ENCODE peak calls at places on chromosome 11, in four cellular contexts. H, O, F and V are unnamed samples.

GRCh38 chr11:30150425-30150824 is 80.4 kb upstream of the FSHB start:
- DNase-seq in H (peak; percentile 11), O (no peak), F (no peak), V (no peak)

GRCh38 chr11:116578971-116579687 is 193.7 kb downstream of the BUD13 start:
- DNase-seq in H (peak; percentile 89), O (peak; percentile 55), F (peak; percentile 52), V (no peak)

GRCh38 chr11:12577746-12578644 is 96.2 kb upstream of the TEAD1 start:
- DNase-seq in H (peak; percentile 63), O (no peak), F (peak; percentile 60), V (no peak)

GRCh38 chr11:102085864-102086551 is 24.2 kb upstream of the YAP1 start:
- DNase-seq in H (no peak), O (no peak), F (no peak), V (no peak)

GRCh38 chr11:26905368-26905767 is 88.5 kb upstream of the FIBIN start:
- DNase-seq in H (peak; percentile 13), O (no peak), F (peak; percentile 12), V (no peak)

GRCh38 chr11:60777572-60777971 is 7.6 kb upstream of the MS4A10 start:
- DNase-seq in H (no peak), O (no peak), F (no peak), V (no peak)

GRCh38 chr11:57741132-57742086 is at the start of gene SELENOH:
- DNase-seq in H (peak; percentile 99), O (peak; percentile 93), F (peak; percentile 99), V (peak; percentile 85)

GRCh38 chr11:130554241-130555055 is 106.0 kb downstream of the ADAMTS15 start:
- DNase-seq in H (no peak), O (no peak), F (no peak), V (no peak)

GRCh38 chr11:31958086-31958735 is 132.7 kb upstream of the RCN1 start:
- DNase-seq in H (peak; percentile 82), O (peak; percentile 57), F (peak; percentile 93), V (peak; percentile 17)

GRCh38 chr11:80350541-80350940 is 909.7 kb upstream of the TENM4 start:
- DNase-seq in H (no peak), O (no peak), F (no peak), V (no peak)

GRCh38 chr11:134947556-134947955 is 535.5 kb upstream of the B3GAT1 start:
- DNase-seq in H (no peak), O (no peak), F (no peak), V (no peak)

GRCh38 chr11:72338741-72339140 is 94.8 kb upstream of the PHOX2A start:
- DNase-seq in H (no peak), O (no peak), F (no peak), V (no peak)

GRCh38 chr11:126417463-126417862 is 62.0 kb downstream of the ST3GAL4 start:
- DNase-seq in H (no peak), O (no peak), F (no peak), V (no peak)

GRCh38 chr11:6926208-6927029 is at the start of gene ZNF215:
- DNase-seq in H (peak; percentile 97), O (peak; percentile 30), F (peak; percentile 96), V (no peak)

GRCh38 chr11:100682247-100682969 is 4.7 kb upstream of the ARHGAP42 start:
- DNase-seq in H (peak; percentile 51), O (no peak), F (peak; percentile 56), V (no peak)

GRCh38 chr11:121265586-121265985 is 27.0 kb upstream of the SC5D start:
- DNase-seq in H (no peak), O (peak; percentile 45), F (no peak), V (no peak)

DNA sequence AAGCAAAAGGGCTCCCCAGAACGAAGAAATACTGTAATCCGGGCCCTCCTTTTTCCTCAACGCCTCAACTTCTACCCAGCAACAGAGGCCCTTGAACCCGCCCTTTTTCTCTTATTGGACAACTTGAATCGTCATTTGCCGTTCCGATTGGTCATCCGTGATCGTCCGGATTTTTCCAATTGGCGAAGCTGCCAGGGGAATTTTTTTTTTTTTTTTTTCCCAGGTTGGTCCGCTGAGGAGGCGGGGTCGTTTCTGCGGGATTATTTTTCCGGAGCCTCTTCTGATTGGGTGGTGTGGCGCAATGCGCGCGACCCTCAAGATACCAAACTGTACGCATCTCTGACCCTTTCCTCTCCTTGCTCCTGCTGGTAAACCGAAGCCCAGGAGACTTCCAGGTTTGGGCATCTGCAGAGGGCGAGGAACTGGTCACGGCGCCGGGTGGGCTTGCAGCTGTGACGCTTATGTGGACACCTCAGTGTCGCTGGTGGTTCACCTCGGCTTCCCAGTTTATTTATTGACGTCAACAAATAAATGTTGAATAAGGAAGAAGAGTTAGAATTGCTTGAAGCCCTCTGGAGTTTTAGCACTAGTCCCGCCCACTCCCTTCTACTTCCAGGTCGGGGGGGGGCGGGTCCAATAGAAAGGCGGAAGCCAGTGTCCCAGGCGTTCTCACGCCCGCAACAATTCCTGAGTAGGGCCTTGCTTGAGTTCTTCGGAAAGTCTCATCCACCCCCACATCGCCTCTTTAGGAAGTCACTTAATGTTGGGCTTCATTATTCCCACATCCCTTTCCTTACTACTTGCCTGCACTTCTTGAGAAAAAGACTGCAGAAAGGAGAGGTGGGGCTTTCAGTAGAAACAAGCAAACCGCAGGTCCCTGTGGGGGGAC is at the start of gene TTC9C:
- DNase-seq in H (peak; percentile 99), O (peak; percentile 81), F (peak; percentile 99), V (peak; percentile 95)
- H3K4me1 ChIP-seq in H (peaks cover 3% of the 10 kb centered on the region), O (no peaks in the 10 kb centered on the region), F (peaks cover 24% of the 10 kb centered on the region), V (peaks cover 43% of the 10 kb centered on the region)

GRCh38 chr11:67630943-67631331 is 1.2 kb upstream of the NUDT8 start:
- DNase-seq in H (no peak), O (no peak), F (no peak), V (no peak)
- H3K36me3 ChIP-seq in H (no peaks in the 10 kb centered on the region), O (no peaks in the 10 kb centered on the region), F (no peaks in the 10 kb centered on the region), V (no peaks in the 10 kb centered on the region)

GRCh38 chr11:16867097-16867496 is 128.7 kb downstream of the C11orf58 start:
- DNase-seq in H (peak; percentile 57), O (no peak), F (no peak), V (no peak)
- H3K4me1 ChIP-seq in H (no peaks in the 10 kb centered on the region), O (no peaks in the 10 kb centered on the region), F (peaks cover 4% of the 10 kb centered on the region), V (no peaks in the 10 kb centered on the region)

GRCh38 chr11:61851900-61852295 is 23.8 kb downstream of the FADS2 start:
- DNase-seq in H (no peak), O (no peak), F (no peak), V (no peak)

GRCh38 chr11:61847914-61848581 is 19.9 kb downstream of the FADS2 start:
- DNase-seq in H (no peak), O (no peak), F (no peak), V (no peak)

GRCh38 chr11:61851128-61851899 is 23.2 kb downstream of the FADS2 start:
- DNase-seq in H (no peak), O (no peak), F (no peak), V (no peak)

GRCh38 chr11:61848631-61849030 is 20.5 kb downstream of the FADS2 start:
- DNase-seq in H (no peak), O (no peak), F (no peak), V (no peak)

DNA sequence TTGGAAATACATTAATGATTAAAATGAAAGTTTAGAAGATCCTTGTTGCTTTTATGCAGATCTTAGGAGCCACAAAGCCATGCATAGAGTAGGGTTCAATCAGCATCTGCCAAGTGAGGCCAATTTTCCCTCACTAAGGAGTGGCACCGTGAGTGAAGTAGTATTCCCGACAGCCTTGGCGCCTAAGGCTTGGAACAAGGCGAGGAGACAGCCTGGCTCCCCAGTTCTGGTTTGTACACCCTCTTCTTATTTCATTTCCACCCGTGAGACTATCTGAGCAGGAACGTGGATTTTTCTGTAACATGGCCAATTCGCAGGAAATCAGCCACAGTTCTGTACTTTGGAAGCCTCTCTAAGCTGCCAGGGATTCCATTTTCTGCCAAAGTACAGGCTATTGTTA is 22.6 kb downstream of the FADS2 start:
- DNase-seq in H (no peak), O (no peak), F (no peak), V (no peak)
- H3K36me3 ChIP-seq in H (peaks cover 42% of the 10 kb centered on the region), O (peaks cover 22% of the 10 kb centered on the region), F (peaks cover 59% of the 10 kb centered on the region), V (no peaks in the 10 kb centered on the region)

DNA sequence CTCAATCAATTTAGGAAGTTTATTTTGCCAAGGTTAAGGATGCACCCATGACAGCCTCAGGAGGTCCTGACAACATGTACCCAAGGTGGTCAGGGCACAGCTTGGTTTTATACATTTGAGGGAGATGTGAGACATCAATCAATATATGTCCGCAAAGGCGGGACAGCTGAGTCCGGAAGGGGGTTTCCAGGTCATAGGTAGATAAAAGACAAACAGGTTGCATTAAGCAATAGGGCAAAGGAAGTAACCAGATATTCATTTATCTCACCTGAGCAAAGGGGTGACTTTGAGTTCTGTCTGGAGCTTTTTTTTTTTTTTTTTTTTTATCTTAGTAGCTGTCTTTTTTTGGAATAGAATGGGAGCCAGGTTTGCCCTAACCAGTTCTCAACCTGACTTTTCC is 2.0 kb upstream of the TRIM34 start:
- DNase-seq in H (no peak), O (no peak), F (no peak), V (no peak)
- H3K4me1 ChIP-seq in H (no peaks in the 10 kb centered on the region), O (no peaks in the 10 kb centered on the region), F (peaks cover 19% of the 10 kb centered on the region), V (peaks cover 23% of the 10 kb centered on the region)

DNA sequence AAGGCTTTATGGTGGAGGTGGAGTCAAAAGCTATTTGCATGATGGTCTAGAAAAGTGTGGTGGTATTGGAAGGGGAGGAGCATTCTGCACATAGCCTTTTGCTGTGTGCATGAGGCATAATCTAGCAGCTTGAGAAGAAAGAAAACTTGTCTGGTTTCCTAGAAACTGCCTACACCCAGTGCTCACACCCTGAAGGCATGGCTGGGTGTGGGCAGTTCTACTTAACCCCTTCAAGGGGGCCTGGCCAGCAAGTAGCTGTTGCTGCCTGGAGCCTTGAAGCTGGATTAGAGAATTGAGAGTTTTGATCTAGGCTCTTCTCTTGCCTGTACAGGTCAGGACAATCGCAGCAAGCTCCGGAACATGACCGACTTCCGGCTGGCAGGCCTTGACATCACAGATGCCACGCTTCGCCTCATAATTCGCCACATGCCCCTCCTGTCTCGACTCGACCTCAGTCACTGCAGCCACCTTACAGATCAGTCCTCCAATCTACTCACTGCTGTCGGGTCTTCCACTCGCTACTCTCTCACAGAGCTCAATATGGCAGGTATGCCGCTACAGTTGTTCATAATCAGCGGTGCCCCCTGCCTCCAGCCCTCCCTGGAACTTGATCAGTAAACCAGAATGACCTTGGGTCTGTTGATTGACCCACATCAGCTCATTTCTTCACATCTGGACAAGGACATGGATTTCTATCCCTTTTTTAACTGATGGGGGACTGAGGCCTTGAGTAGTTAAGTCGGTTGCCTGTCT is 12.2 kb upstream of the GRK2 start:
- DNase-seq in H (no peak), O (no peak), F (no peak), V (no peak)
- H3K36me3 ChIP-seq in H (peaks cover 32% of the 10 kb centered on the region), O (peaks cover 79% of the 10 kb centered on the region), F (peaks cover 71% of the 10 kb centered on the region), V (peaks cover 69% of the 10 kb centered on the region)